ENCODE peak calls at places on chromosomes 3 and 15, in five cellular contexts. One of them, this sample, is unnamed.

GRCh38 chr3:161096771-161097367 is 8.3 kb downstream of the B3GALNT1 start:
- DNase-seq in lung: no peak
- DNase-seq in cardiac muscle cell: peak
- DNase-seq in lower leg skin: no peak
- DNase-seq in AG04450: no peak
- DNase-seq in this sample: no peak

GRCh38 chr3:129448187-129448895 is 8.3 kb downstream of the IFT122 start:
- DNase-seq in lung: no peak
- DNase-seq in AG04450: no peak
- DNase-seq in cardiac muscle cell: no peak
- DNase-seq in lower leg skin: no peak
- DNase-seq in this sample: no peak

GRCh38 chr3:42162462-42162861 is 71.3 kb downstream of the TRAK1 start:
- DNase-seq in lung: no peak
- DNase-seq in lower leg skin: no peak
- DNase-seq in cardiac muscle cell: no peak
- DNase-seq in AG04450: no peak
- DNase-seq in this sample: no peak

GRCh38 chr15:101167791-101168462 is 83.9 kb downstream of the CHSY1 start:
- DNase-seq in lower leg skin: no peak
- DNase-seq in AG04450: peak
- DNase-seq in cardiac muscle cell: no peak
- DNase-seq in lung: peak
- DNase-seq in this sample: peak

GRCh38 chr3:126519506-126520455 is 2.2 kb upstream of the UROC1 start:
- DNase-seq in lung: no peak
- DNase-seq in AG04450: no peak
- DNase-seq in cardiac muscle cell: no peak
- DNase-seq in lower leg skin: no peak
- DNase-seq in this sample: no peak

GRCh38 chr15:48682949-48683651 is 37.6 kb upstream of the FBN1 start:
- DNase-seq in cardiac muscle cell: no peak
- DNase-seq in lung: peak
- DNase-seq in lower leg skin: peak
- DNase-seq in AG04450: no peak
- DNase-seq in this sample: peak

GRCh38 chr15:26939398-26939797 is 31.6 kb upstream of the GABRG3 start:
- DNase-seq in cardiac muscle cell: no peak
- DNase-seq in AG04450: no peak
- DNase-seq in lung: no peak
- DNase-seq in lower leg skin: no peak
- DNase-seq in this sample: no peak

GRCh38 chr15:72970965-72971746 is 81.1 kb upstream of the NEO1 start:
- DNase-seq in AG04450: no peak
- DNase-seq in cardiac muscle cell: peak
- DNase-seq in lower leg skin: no peak
- DNase-seq in lung: no peak
- DNase-seq in this sample: no peak

GRCh38 chr3:160697628-160698382 is 20.8 kb downstream of the ARL14 start:
- DNase-seq in lower leg skin: no peak
- DNase-seq in cardiac muscle cell: no peak
- DNase-seq in AG04450: no peak
- DNase-seq in lung: no peak
- DNase-seq in this sample: no peak

GRCh38 chr3:149663966-149664365 is 6.1 kb upstream of the WWTR1 start:
- DNase-seq in lower leg skin: no peak
- DNase-seq in AG04450: no peak
- DNase-seq in cardiac muscle cell: no peak
- DNase-seq in lung: no peak
- DNase-seq in this sample: no peak

GRCh38 chr15:57732526-57733331 is 26.2 kb downstream of the POLR2M start:
- DNase-seq in AG04450: peak
- DNase-seq in lower leg skin: no peak
- DNase-seq in cardiac muscle cell: peak
- DNase-seq in lung: peak
- DNase-seq in this sample: peak

GRCh38 chr3:116155830-116156229 is 289.5 kb downstream of the LSAMP start:
- DNase-seq in lung: no peak
- DNase-seq in lower leg skin: no peak
- DNase-seq in cardiac muscle cell: no peak
- DNase-seq in AG04450: no peak
- DNase-seq in this sample: no peak

GRCh38 chr15:62306851-62307504 is 141.9 kb upstream of the C2CD4B start:
- DNase-seq in AG04450: peak
- DNase-seq in lung: peak
- DNase-seq in lower leg skin: no peak
- DNase-seq in cardiac muscle cell: peak
- DNase-seq in this sample: peak

GRCh38 chr15:72230197-72231065 is 559 bp downstream of the PKM start:
- DNase-seq in cardiac muscle cell: peak
- DNase-seq in lung: peak
- DNase-seq in lower leg skin: peak
- DNase-seq in AG04450: peak
- DNase-seq in this sample: peak

GRCh38 chr3:18412684-18413083 is 12.5 kb downstream of the SATB1 start:
- DNase-seq in cardiac muscle cell: no peak
- DNase-seq in lower leg skin: no peak
- DNase-seq in AG04450: no peak
- DNase-seq in lung: no peak
- DNase-seq in this sample: no peak

GRCh38 chr3:175777495-175777894 is 918.4 kb downstream of the NAALADL2 start:
- DNase-seq in lung: no peak
- DNase-seq in AG04450: no peak
- DNase-seq in cardiac muscle cell: no peak
- DNase-seq in lower leg skin: no peak
- DNase-seq in this sample: peak

GRCh38 chr3:80018375-80018774 is 250.6 kb upstream of the ROBO1 start:
- DNase-seq in lung: no peak
- DNase-seq in AG04450: no peak
- DNase-seq in lower leg skin: no peak
- DNase-seq in cardiac muscle cell: no peak
- DNase-seq in this sample: no peak

GRCh38 chr3:43632269-43632733 is 10.5 kb upstream of the ANO10 start:
- DNase-seq in lower leg skin: no peak
- DNase-seq in lung: no peak
- DNase-seq in AG04450: peak
- DNase-seq in cardiac muscle cell: no peak
- DNase-seq in this sample: no peak

GRCh38 chr15:99980791-99981190 is 247.6 kb upstream of the LYSMD4 start:
- DNase-seq in lower leg skin: no peak
- DNase-seq in lung: no peak
- DNase-seq in cardiac muscle cell: no peak
- DNase-seq in AG04450: no peak
- DNase-seq in this sample: no peak

GRCh38 chr3:186826978-186827857 is 15.3 kb upstream of the ADIPOQ start:
- DNase-seq in cardiac muscle cell: peak
- DNase-seq in lung: peak
- DNase-seq in AG04450: peak
- DNase-seq in lower leg skin: peak
- DNase-seq in this sample: peak

GRCh38 chr15:99845009-99845408 is 111.8 kb upstream of the LYSMD4 start:
- DNase-seq in lung: no peak
- DNase-seq in AG04450: no peak
- DNase-seq in lower leg skin: no peak
- DNase-seq in cardiac muscle cell: no peak
- DNase-seq in this sample: no peak

DNA sequence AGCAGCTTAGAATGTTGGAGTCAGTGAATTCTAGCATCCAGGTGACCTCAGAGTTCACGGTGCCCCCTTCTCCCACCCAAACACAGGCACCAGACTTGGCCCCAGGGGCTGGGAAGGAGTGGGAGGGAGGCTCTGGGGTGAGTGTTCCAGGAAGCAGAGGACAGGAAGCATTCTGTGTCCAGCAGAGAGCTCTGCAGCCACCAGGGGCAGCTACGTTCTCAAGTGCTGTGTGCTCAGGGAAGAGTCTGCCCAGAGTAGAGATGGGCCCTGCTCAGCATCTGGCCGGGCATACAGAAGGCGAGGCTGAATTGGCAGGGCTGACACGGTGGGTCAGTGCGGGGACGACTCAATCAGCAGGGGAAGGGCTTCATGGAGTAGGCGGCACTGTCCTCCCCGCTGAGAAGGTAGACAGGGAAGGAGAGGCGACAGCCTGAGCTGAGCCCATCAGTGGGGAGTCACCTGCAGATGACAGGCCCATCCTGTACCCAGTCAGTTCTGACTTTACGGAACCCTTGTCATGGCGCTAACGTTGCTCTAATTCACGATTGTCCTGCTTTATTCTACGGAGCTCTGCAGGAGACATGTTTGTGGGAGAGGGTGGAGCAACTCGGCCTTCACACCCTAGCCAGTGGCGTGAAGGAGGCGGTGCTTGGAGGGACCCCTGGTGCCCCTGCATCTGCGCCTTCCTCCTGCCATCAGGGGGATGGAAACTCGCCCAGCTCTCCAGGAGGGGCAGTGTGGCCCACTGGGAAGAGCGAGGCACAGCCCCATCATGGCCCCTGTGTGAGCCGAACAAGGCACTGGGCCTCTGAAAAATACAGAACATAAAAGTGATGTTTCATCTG is 82.1 kb downstream of the C3orf70 start:
- DNase-seq in cardiac muscle cell: peak
- DNase-seq in AG04450: no peak
- DNase-seq in lower leg skin: no peak
- DNase-seq in lung: no peak
- DNase-seq in this sample: peak
- TF ChIP-seq CTCF in cardiac muscle cell: peak
- TF ChIP-seq CTCF in AG04450: peak
- TF ChIP-seq CTCF in lower leg skin: no peak
- TF ChIP-seq CTCF in lung: no peak
- TF ChIP-seq CTCF in this sample: peak

GRCh38 chr3:50272911-50273688 is 4.2 kb downstream of the SEMA3B start:
- DNase-seq in cardiac muscle cell: peak
- DNase-seq in lower leg skin: peak
- DNase-seq in lung: peak
- DNase-seq in AG04450: no peak
- DNase-seq in this sample: peak
- H3K4me3 ChIP-seq in cardiac muscle cell: no peak
- H3K4me3 ChIP-seq in lower leg skin: no peak
- H3K4me3 ChIP-seq in lung: peak
- H3K4me3 ChIP-seq in AG04450: peak
- H3K4me3 ChIP-seq in this sample: peak

GRCh38 chr3:12479919-12480425 is 4.3 kb upstream of the TSEN2 start:
- DNase-seq in lower leg skin: no peak
- DNase-seq in lung: no peak
- DNase-seq in AG04450: no peak
- DNase-seq in cardiac muscle cell: peak
- DNase-seq in this sample: peak
- TF ChIP-seq CTCF in lower leg skin: no peak
- TF ChIP-seq CTCF in lung: peak
- TF ChIP-seq CTCF in AG04450: peak
- TF ChIP-seq CTCF in cardiac muscle cell: peak
- TF ChIP-seq CTCF in this sample: peak

DNA sequence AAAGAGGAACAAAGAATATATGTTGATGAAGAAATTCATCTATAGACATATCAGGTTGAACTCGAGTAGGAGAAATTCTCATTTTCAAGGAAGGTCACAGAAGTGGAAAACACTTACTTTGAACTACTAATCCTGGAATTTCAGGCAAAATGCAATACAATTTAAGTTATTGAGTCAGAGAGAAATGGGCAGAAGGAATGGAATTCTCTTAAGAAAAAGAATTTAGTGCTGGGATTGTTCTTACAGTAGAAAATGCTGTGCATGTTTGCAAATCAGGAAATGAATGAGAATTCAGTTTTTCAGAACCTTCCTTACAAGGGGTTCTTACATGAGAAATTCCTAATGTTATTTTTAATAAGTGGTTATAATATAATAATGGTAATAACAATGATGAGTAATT is 135.8 kb upstream of the TGFBR2 start:
- DNase-seq in cardiac muscle cell: no peak
- DNase-seq in AG04450: no peak
- DNase-seq in lung: no peak
- DNase-seq in lower leg skin: no peak
- DNase-seq in this sample: no peak
- H3K4me3 ChIP-seq in cardiac muscle cell: no peak
- H3K4me3 ChIP-seq in AG04450: no peak
- H3K4me3 ChIP-seq in lung: no peak
- H3K4me3 ChIP-seq in lower leg skin: no peak
- H3K4me3 ChIP-seq in this sample: no peak

GRCh38 chr15:56248276-56248675 is 4.6 kb upstream of the RFX7 start:
- DNase-seq in lung: no peak
- DNase-seq in cardiac muscle cell: no peak
- DNase-seq in AG04450: no peak
- DNase-seq in lower leg skin: no peak
- DNase-seq in this sample: no peak

GRCh38 chr15:56251315-56252091 is 7.8 kb upstream of the RFX7 start:
- DNase-seq in lung: no peak
- DNase-seq in AG04450: no peak
- DNase-seq in lower leg skin: no peak
- DNase-seq in cardiac muscle cell: no peak
- DNase-seq in this sample: no peak

GRCh38 chr15:56247266-56247665 is 3.6 kb upstream of the RFX7 start:
- DNase-seq in lower leg skin: no peak
- DNase-seq in lung: no peak
- DNase-seq in AG04450: no peak
- DNase-seq in cardiac muscle cell: no peak
- DNase-seq in this sample: no peak

GRCh38 chr15:56250626-56251025 is 6.9 kb upstream of the RFX7 start:
- DNase-seq in lower leg skin: no peak
- DNase-seq in cardiac muscle cell: no peak
- DNase-seq in lung: no peak
- DNase-seq in AG04450: no peak
- DNase-seq in this sample: no peak

GRCh38 chr15:56249080-56249479 is 5.4 kb upstream of the RFX7 start:
- DNase-seq in lower leg skin: no peak
- DNase-seq in lung: no peak
- DNase-seq in AG04450: no peak
- DNase-seq in cardiac muscle cell: peak
- DNase-seq in this sample: peak
- TF ChIP-seq CTCF in lower leg skin: no peak
- TF ChIP-seq CTCF in lung: no peak
- TF ChIP-seq CTCF in AG04450: peak
- TF ChIP-seq CTCF in cardiac muscle cell: peak
- TF ChIP-seq CTCF in this sample: no peak

This sample was measured in colonic mucosa.